ENCODE peak calls at places on chromosomes 5 and 9, in six cellular contexts. L is Karpas-422, O is WERI-Rb-1, K is tibial nerve, S is right lobe of liver, I is HCT116. D is an unnamed sample.

GRCh38 chr5:141866111-141866510 is 12.1 kb downstream of the PCDH1 start:
- DNase-seq in L (no peak), O (no peak), K (no peak), S (no peak), I (peak; percentile 78), D (peak; percentile 93)

GRCh38 chr9:20119566-20119965 is 330.7 kb upstream of the SLC24A2 start:
- DNase-seq in L (no peak), O (no peak), K (no peak), S (no peak), I (no peak), D (no peak)

GRCh38 chr5:73637565-73637964 is 11.6 kb downstream of the ARHGEF28 start:
- DNase-seq in L (no peak), O (peak; percentile 51), K (no peak), S (no peak), I (no peak), D (no peak)

GRCh38 chr9:90611121-90611520 is 31.5 kb downstream of the DIRAS2 start:
- DNase-seq in L (no peak), O (no peak), K (no peak), S (no peak), I (no peak), D (no peak)

GRCh38 chr5:4275232-4275631 is 679.6 kb downstream of the IRX1 start:
- DNase-seq in L (no peak), O (no peak), K (no peak), S (no peak), I (no peak), D (no peak)

GRCh38 chr9:38228331-38229122 is 159.5 kb upstream of the SHB start:
- DNase-seq in L (no peak), O (no peak), K (no peak), S (no peak), I (no peak), D (no peak)

GRCh38 chr5:14202462-14202861 is 59.3 kb downstream of the TRIO start:
- DNase-seq in L (no peak), O (no peak), K (no peak), S (no peak), I (no peak), D (no peak)

GRCh38 chr9:21653091-21653490 is 149.3 kb upstream of the MTAP start:
- DNase-seq in L (no peak), O (no peak), K (no peak), S (no peak), I (no peak), D (no peak)

GRCh38 chr5:114362977-114363721 is 1.3 kb downstream of the KCNN2 start:
- DNase-seq in L (no peak), O (no peak), K (no peak), S (peak; percentile 31), I (no peak), D (no peak)

GRCh38 chr5:90473321-90474234 is 993 bp downstream of the MBLAC2 start:
- DNase-seq in L (peak; percentile 68), O (peak; percentile 30), K (peak; percentile 33), S (peak; percentile 70), I (no peak), D (peak; percentile 81)

GRCh38 chr5:124453221-124454032 is 293.0 kb downstream of the ZNF608 start:
- DNase-seq in L (peak; percentile 79), O (no peak), K (no peak), S (no peak), I (peak; percentile 15), D (no peak)

GRCh38 chr5:38670878-38671277 is 114.4 kb upstream of the LIFR start:
- DNase-seq in L (no peak), O (no peak), K (peak; percentile 75), S (no peak), I (no peak), D (no peak)

GRCh38 chr5:1973391-1974013 is 90.8 kb upstream of the IRX4 start:
- DNase-seq in L (no peak), O (no peak), K (no peak), S (no peak), I (peak; percentile 2), D (no peak)

GRCh38 chr5:37645707-37646106 is 194.1 kb downstream of the GDNF start:
- DNase-seq in L (no peak), O (no peak), K (no peak), S (no peak), I (no peak), D (no peak)

GRCh38 chr5:7325975-7326911 is 69.7 kb upstream of the ADCY2 start:
- DNase-seq in L (no peak), O (no peak), K (peak; percentile 58), S (no peak), I (no peak), D (no peak)

GRCh38 chr9:82546131-82546530 is 516.8 kb downstream of the RASEF start:
- DNase-seq in L (no peak), O (no peak), K (no peak), S (no peak), I (no peak), D (no peak)

GRCh38 chr9:5644522-5644921 is 15.6 kb downstream of the RIC1 start:
- DNase-seq in L (no peak), O (no peak), K (no peak), S (no peak), I (no peak), D (no peak)

GRCh38 chr5:38616061-38616460 is 59.6 kb upstream of the LIFR start:
- DNase-seq in L (no peak), O (no peak), K (no peak), S (no peak), I (no peak), D (no peak)

GRCh38 chr5:175893466-175893865 is 22.1 kb downstream of the CPLX2 start:
- DNase-seq in L (no peak), O (no peak), K (no peak), S (no peak), I (no peak), D (no peak)

GRCh38 chr5:14872070-14872989 is 752 bp upstream of the ANKH start:
- DNase-seq in L (peak; percentile 49), O (peak; percentile 81), K (peak; percentile 70), S (peak; percentile 86), I (no peak), D (peak; percentile 83)

GRCh38 chr5:177147239-177147638 is 13.7 kb downstream of the NSD1 start:
- DNase-seq in L (no peak), O (no peak), K (no peak), S (no peak), I (no peak), D (no peak)

GRCh38 chr9:129632460-129632859 is 6.5 kb downstream of the NTMT1 start:
- DNase-seq in L (no peak), O (no peak), K (no peak), S (no peak), I (no peak), D (no peak)

GRCh38 chr9:129629251-129629650 is 3.3 kb downstream of the NTMT1 start:
- DNase-seq in L (no peak), O (no peak), K (no peak), S (no peak), I (no peak), D (no peak)

GRCh38 chr9:129633207-129633606 is 7.2 kb downstream of the NTMT1 start:
- DNase-seq in L (no peak), O (no peak), K (no peak), S (no peak), I (no peak), D (no peak)

GRCh38 chr9:129631673-129632129 is 5.7 kb downstream of the NTMT1 start:
- DNase-seq in L (no peak), O (no peak), K (no peak), S (peak; percentile 15), I (no peak), D (no peak)

DNA sequence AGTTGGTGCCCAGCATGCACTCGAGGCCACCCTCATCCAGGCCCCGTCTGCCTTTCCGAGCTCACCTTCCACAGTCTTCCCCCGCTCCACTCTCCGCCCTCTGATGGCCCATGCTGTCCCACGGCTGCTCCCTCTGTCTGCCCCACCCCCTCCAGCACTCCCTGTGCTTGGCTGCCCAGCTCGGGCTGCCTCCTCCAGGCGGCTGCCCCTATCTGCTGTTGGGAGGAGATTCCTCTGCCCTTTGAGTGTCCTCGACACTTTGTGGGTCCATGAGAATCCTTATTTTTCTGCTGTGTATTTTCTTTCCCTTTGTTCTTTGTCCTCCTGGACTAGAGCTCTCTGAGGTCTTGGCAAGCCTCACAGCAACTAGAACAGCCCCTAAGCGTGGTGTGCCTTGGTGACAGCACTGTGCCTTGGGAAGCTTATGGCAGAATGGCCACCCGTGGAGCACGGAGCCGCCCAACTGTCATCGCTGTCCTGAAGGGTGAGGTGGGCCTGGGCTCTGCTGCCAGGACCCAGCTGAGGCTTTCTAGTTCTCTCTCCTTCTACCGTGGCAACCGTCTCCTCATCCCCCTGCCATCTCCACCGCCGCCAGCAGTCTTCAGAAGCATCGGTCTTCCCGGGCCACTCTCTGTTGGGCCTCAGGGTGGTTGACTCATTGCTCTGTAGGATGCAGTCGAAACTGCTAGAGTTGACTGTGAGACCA is 5.2 kb downstream of the NTMT1 start:
- DNase-seq in L (no peak), O (no peak), K (no peak), S (no peak), I (no peak), D (no peak)
- H3K27ac ChIP-seq in L (no peak overlapping the region), O (no peak overlapping the region), K (peak overlapping the region; percentile 91), S (no peak overlapping the region), I (no peak overlapping the region), D (no peak overlapping the region)

DNA sequence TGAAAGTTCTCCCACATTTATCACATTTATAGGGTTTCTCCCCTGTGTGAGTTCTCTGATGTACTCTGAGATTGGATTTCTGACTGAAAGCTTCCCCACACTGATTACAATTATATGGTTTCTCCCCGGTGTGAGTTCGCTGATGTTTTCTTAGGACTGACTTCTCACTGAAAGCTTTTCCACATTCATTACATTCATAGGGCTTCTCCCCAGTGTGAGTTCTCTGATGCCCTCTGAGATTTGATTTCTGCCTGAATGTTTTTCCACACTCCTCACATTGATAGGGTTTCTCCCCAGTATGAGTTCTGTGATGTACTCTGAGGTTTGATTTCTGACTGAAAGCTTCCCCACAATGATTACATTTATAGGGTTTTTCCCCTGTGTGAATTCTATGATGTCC is 36.3 kb downstream of the ZNF782 start:
- DNase-seq in L (no peak), O (no peak), K (no peak), S (no peak), I (no peak), D (no peak)
- H3K9me3 ChIP-seq in L (peaks cover 62% of the 10 kb centered on the region), O (peaks cover 51% of the 10 kb centered on the region), K (peaks cover 6% of the 10 kb centered on the region), S (peaks cover 21% of the 10 kb centered on the region), I (peaks cover 58% of the 10 kb centered on the region), D (peaks cover 97% of the 10 kb centered on the region)

GRCh38 chr9:107667700-107668099 is 178.1 kb upstream of the KLF4 start:
- DNase-seq in L (no peak), O (no peak), K (no peak), S (no peak), I (no peak), D (no peak)
- H3K27ac ChIP-seq in L (no peak overlapping the region), O (no peak overlapping the region), K (peak overlapping the region; percentile 63), S (no peak overlapping the region), I (no peak overlapping the region), D (no peak overlapping the region)

GRCh38 chr5:17256171-17256570 is 38.7 kb downstream of the BASP1 start:
- DNase-seq in L (no peak), O (no peak), K (no peak), S (no peak), I (no peak), D (no peak)

GRCh38 chr5:17257705-17258273 is 40.4 kb downstream of the BASP1 start:
- DNase-seq in L (no peak), O (no peak), K (no peak), S (no peak), I (no peak), D (no peak)

GRCh38 chr5:17258429-17258828 is 41.0 kb downstream of the BASP1 start:
- DNase-seq in L (no peak), O (no peak), K (no peak), S (no peak), I (no peak), D (no peak)

GRCh38 chr5:17255471-17256016 is 38.1 kb downstream of the BASP1 start:
- DNase-seq in L (peak; percentile 75), O (no peak), K (no peak), S (no peak), I (no peak), D (no peak)

GRCh38 chr5:17256839-17257238 is 39.4 kb downstream of the BASP1 start:
- DNase-seq in L (no peak), O (no peak), K (no peak), S (no peak), I (no peak), D (no peak)
- H3K9me3 ChIP-seq in L (no peaks in the 10 kb centered on the region), O (no peaks in the 10 kb centered on the region), K (no peaks in the 10 kb centered on the region), S (no peaks in the 10 kb centered on the region), I (no peaks in the 10 kb centered on the region), D (no peaks in the 10 kb centered on the region)